ENCODE peak calls at places on chromosomes 12 and 14, in seven cellular contexts. C is spleen, K is AG10803, G is fibroblast of mammary gland, Q is psoas muscle, R is HepG2, J is fibroblast of lung. U is an unnamed sample.

GRCh38 chr12:100128509-100128908 is 14.2 kb downstream of the BLTP3B start:
- DNase-seq in Q (peak; percentile 41), G (peak; percentile 72), R (peak; percentile 39), J (peak; percentile 59), C (no peak), K (peak; percentile 70), U (peak; percentile 57)

GRCh38 chr12:30021046-30021833 is 237.5 kb upstream of the TMTC1 start:
- DNase-seq in G (peak; percentile 48), C (no peak), R (no peak), Q (no peak), J (peak; percentile 84), K (no peak), U (no peak)

GRCh38 chr14:73168274-73168673 is 32.0 kb downstream of the PSEN1 start:
- DNase-seq in G (no peak), Q (no peak), C (no peak), J (no peak), K (no peak), R (no peak), U (no peak)

GRCh38 chr14:61334197-61334701 is 12.9 kb downstream of the PRKCH start:
- DNase-seq in J (no peak), G (no peak), C (no peak), R (no peak), Q (no peak), K (no peak), U (no peak)

GRCh38 chr12:89801284-89801683 is 92.6 kb upstream of the ATP2B1 start:
- DNase-seq in G (no peak), Q (no peak), K (no peak), C (no peak), R (no peak), J (no peak), U (no peak)

GRCh38 chr12:111838353-111838752 is 3.7 kb upstream of the MAPKAPK5 start:
- DNase-seq in R (no peak), K (no peak), Q (no peak), C (no peak), J (no peak), G (no peak), U (no peak)

GRCh38 chr12:22034709-22035506 is 11.1 kb upstream of the CMAS start:
- DNase-seq in G (no peak), R (no peak), Q (no peak), K (peak; percentile 8), C (no peak), J (no peak), U (peak; percentile 58)

GRCh38 chr14:81219821-81220487 is 805 bp downstream of the GTF2A1 start:
- DNase-seq in G (peak; percentile 16), C (peak; percentile 91), J (no peak), R (peak; percentile 6), K (peak; percentile 30), Q (peak; percentile 47), U (no peak)

GRCh38 chr12:113896194-113896593 is 69.9 kb downstream of the RBM19 start:
- DNase-seq in Q (no peak), C (no peak), K (no peak), R (no peak), G (no peak), J (no peak), U (no peak)

GRCh38 chr12:26833692-26834168 is 736 bp upstream of the ITPR2 start:
- DNase-seq in C (peak; percentile 88), J (peak; percentile 51), R (no peak), K (no peak), Q (peak; percentile 31), G (peak; percentile 31), U (peak; percentile 23)

GRCh38 chr12:116628989-116629388 is 69.8 kb downstream of the MAP1LC3B2 start:
- DNase-seq in R (no peak), K (no peak), G (no peak), C (no peak), J (no peak), Q (no peak), U (no peak)

GRCh38 chr12:132253698-132254480 is 75.5 kb downstream of the GALNT9 start:
- DNase-seq in G (no peak), C (no peak), R (no peak), K (no peak), Q (peak; percentile 2), J (no peak), U (no peak)

GRCh38 chr14:38254565-38255407 is 1.1 kb downstream of the CLEC14A start:
- DNase-seq in J (peak; percentile 40), C (peak; percentile 72), K (peak; percentile 15), R (no peak), G (no peak), Q (peak; percentile 14), U (no peak)

GRCh38 chr12:131290255-131290959 is 336.7 kb downstream of the ADGRD1 start:
- DNase-seq in R (no peak), G (no peak), J (no peak), Q (no peak), C (peak; percentile 47), K (no peak), U (no peak)

GRCh38 chr14:80973918-80974317 is 18.5 kb downstream of the TSHR start:
- DNase-seq in Q (no peak), J (no peak), C (no peak), G (peak; percentile 25), K (peak; percentile 41), R (no peak), U (no peak)

GRCh38 chr14:69484444-69485113 is at the start of gene PLEKHD1:
- DNase-seq in R (no peak), Q (peak; percentile 35), J (no peak), C (no peak), G (no peak), K (no peak), U (no peak)

GRCh38 chr12:75852143-75852542 is 179.4 kb downstream of the PHLDA1 start:
- DNase-seq in C (no peak), Q (no peak), R (no peak), K (peak; percentile 23), J (no peak), G (peak; percentile 69), U (peak; percentile 43)

GRCh38 chr12:130280226-130280625 is 57.5 kb upstream of the PIWIL1 start:
- DNase-seq in J (no peak), R (no peak), G (no peak), Q (no peak), K (peak; percentile 3), C (no peak), U (no peak)

GRCh38 chr12:76777765-76778216 is 13.9 kb downstream of the ZDHHC17 start:
- DNase-seq in J (no peak), K (no peak), R (no peak), G (no peak), Q (no peak), C (no peak), U (no peak)

GRCh38 chr12:111768159-111768895 is 1.6 kb downstream of the ALDH2 start:
- DNase-seq in R (no peak), J (no peak), G (no peak), Q (no peak), K (no peak), C (no peak), U (no peak)

GRCh38 chr14:76546426-76547221 is 170.7 kb downstream of the ESRRB start:
- DNase-seq in J (no peak), R (peak; percentile 25), K (no peak), Q (no peak), C (no peak), G (peak; percentile 16), U (peak; percentile 2)

GRCh38 chr14:50395448-50395847 is 1.2 kb downstream of the CDKL1 start:
- DNase-seq in K (peak; percentile 26), R (no peak), Q (no peak), C (no peak), G (peak; percentile 42), J (no peak), U (peak; percentile 13)

GRCh38 chr14:103711516-103712431 is 3.5 kb downstream of the XRCC3 start:
- DNase-seq in J (no peak), R (no peak), Q (peak; percentile 58), G (no peak), K (peak; percentile 18), C (peak; percentile 92), U (peak; percentile 43)

GRCh38 chr14:101182476-101182875 is 279.0 kb upstream of the RTL1 start:
- DNase-seq in J (no peak), G (no peak), Q (no peak), C (peak; percentile 53), K (no peak), R (no peak), U (no peak)

GRCh38 chr12:40390980-40391379 is 166.2 kb downstream of the LRRK2 start:
- DNase-seq in Q (no peak), C (no peak), G (no peak), K (no peak), J (no peak), R (no peak), U (no peak)

GRCh38 chr14:28759658-28760313 is 6.8 kb upstream of the FOXG1 start:
- DNase-seq in Q (no peak), C (no peak), R (no peak), J (no peak), K (no peak), G (no peak), U (no peak)

GRCh38 chr14:29925736-29926135 is 1.9 kb downstream of the PRKD1 start:
- DNase-seq in K (peak; percentile 35), J (peak; percentile 21), R (no peak), C (no peak), G (peak; percentile 52), Q (no peak), U (peak; percentile 44)

GRCh38 chr14:58078068-58078467 is 73.9 kb downstream of the ARMH4 start:
- DNase-seq in Q (no peak), J (peak; percentile 58), C (no peak), G (peak; percentile 59), K (peak; percentile 88), R (no peak), U (peak; percentile 68)
- H3K4me3 ChIP-seq in Q (no peak overlapping the region), J (no peak overlapping the region), C (no peak overlapping the region), G (no peak overlapping the region), K (no peak overlapping the region), R (no peak overlapping the region), U (no peak overlapping the region)

DNA sequence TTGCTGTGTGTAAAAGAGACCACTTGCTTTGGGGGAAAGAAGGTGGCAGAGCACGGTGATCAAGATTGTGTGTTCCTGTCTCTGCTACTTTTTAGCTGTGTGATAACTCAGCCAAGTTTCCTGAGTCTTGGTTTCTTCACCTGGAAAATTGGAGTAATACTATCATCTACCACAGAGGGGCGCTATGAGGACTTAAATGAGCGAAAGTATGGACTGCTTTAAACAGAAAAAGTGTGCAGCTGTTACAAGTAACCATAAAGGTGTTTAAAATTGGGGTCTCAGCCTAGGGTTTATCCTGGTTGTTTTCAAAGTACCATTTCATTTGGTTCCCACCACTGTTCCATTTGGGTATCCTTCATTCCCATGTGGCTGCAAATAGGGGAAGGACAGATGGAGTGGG is 65.9 kb upstream of the WSCD2 start:
- DNase-seq in R (peak; percentile 13), Q (no peak), G (peak; percentile 17), J (peak; percentile 2), K (peak; percentile 2), C (no peak), U (peak; percentile 5)
- TF ChIP-seq CTCF in R (peak; percentile 61), Q (no peak), G (peak; percentile 31), J (peak; percentile 12), K (peak; percentile 41), C (no peak), U (peak; percentile 22)

GRCh38 chr12:106767206-106767605 is 7.3 kb upstream of the RIC8B start:
- DNase-seq in Q (no peak), J (no peak), G (no peak), R (no peak), K (no peak), C (no peak), U (no peak)
- H3K4me3 ChIP-seq in Q (no peak overlapping the region), J (no peak overlapping the region), G (no peak overlapping the region), R (no peak overlapping the region), K (no peak overlapping the region), C (no peak overlapping the region), U (no peak overlapping the region)

DNA sequence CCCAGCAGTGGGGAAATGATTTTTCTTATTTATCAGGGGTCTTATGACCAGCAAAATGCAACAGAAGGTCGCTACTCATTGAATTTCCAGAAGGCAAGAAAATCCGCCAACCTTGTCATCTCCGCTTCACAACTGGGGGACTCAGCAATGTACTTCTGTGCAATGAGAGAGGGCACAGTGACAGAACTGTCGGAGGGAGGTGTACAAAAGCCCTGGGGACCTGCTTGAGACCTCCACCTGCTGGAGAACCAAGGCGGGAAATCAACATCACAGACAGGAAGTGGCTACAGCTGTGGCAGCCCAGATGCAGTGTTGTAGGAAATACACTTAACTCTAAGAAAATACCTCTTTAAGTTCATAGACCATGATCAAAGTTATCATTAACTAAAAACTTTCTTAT is 250.9 kb upstream of the OR4E1 start:
- DNase-seq in C (peak; percentile 87), Q (no peak), J (no peak), K (no peak), R (no peak), G (no peak), U (no peak)
- TF ChIP-seq CTCF in C (peak; percentile 32), Q (no peak), J (no peak), K (no peak), R (peak; percentile 9), G (no peak), U (no peak)